ENCODE peak calls at places on chromosomes 16 and 17, in ten cellular contexts. E, U, N, P, O, D, I, B, S and V are unnamed samples.

GRCh38 chr17:7023576-7024401 is 939 bp downstream of the BCL6B start:
- DNase-seq in E (peak), U (peak), N (peak), P (peak), O (peak), D (peak), I (peak), B (peak), S (peak), V (peak)

GRCh38 chr16:49431591-49432290 is 58.1 kb downstream of the C16orf78 start:
- DNase-seq in E (no peak), U (no peak), N (peak), P (no peak), O (no peak), D (no peak), I (no peak), B (no peak), S (no peak), V (no peak)

GRCh38 chr16:68267612-68268405 is 3.5 kb downstream of the SLC7A6 start:
- DNase-seq in E (no peak), U (no peak), N (no peak), P (no peak), O (no peak), D (no peak), I (no peak), B (no peak), S (no peak), V (no peak)

GRCh38 chr17:55345132-55345531 is 76.5 kb downstream of the MMD start:
- DNase-seq in E (no peak), U (no peak), N (no peak), P (no peak), O (no peak), D (no peak), I (no peak), B (no peak), S (no peak), V (no peak)

GRCh38 chr17:77846531-77847085 is 111.9 kb upstream of the TNRC6C start:
- DNase-seq in E (no peak), U (no peak), N (no peak), P (no peak), O (no peak), D (no peak), I (peak), B (peak), S (peak), V (no peak)

GRCh38 chr17:67800495-67800928 is 24.8 kb upstream of the BPTF start:
- DNase-seq in E (peak), U (peak), N (peak), P (peak), O (peak), D (peak), I (peak), B (peak), S (peak), V (peak)

GRCh38 chr17:13503526-13503925 is 98.2 kb downstream of the HS3ST3A1 start:
- DNase-seq in E (no peak), U (no peak), N (no peak), P (no peak), O (no peak), D (no peak), I (no peak), B (no peak), S (no peak), V (no peak)

GRCh38 chr16:63689068-63689467 is 1432.8 kb downstream of the CDH11 start:
- DNase-seq in E (no peak), U (no peak), N (no peak), P (no peak), O (no peak), D (no peak), I (no peak), B (no peak), S (no peak), V (no peak)

GRCh38 chr17:48626470-48627241 is 498 bp upstream of the HOXB9 start:
- DNase-seq in E (peak), U (peak), N (no peak), P (peak), O (no peak), D (peak), I (peak), B (no peak), S (no peak), V (no peak)

GRCh38 chr16:89312194-89312593 is 94.7 kb downstream of the ZNF778 start:
- DNase-seq in E (peak), U (no peak), N (no peak), P (no peak), O (no peak), D (no peak), I (no peak), B (no peak), S (no peak), V (no peak)

GRCh38 chr17:20206068-20206467 is 196.9 kb downstream of the SPECC1 start:
- DNase-seq in E (no peak), U (peak), N (no peak), P (no peak), O (no peak), D (no peak), I (no peak), B (no peak), S (no peak), V (no peak)

GRCh38 chr17:11917415-11917814 is 79.9 kb downstream of the ZNF18 start:
- DNase-seq in E (no peak), U (no peak), N (no peak), P (no peak), O (no peak), D (no peak), I (no peak), B (no peak), S (no peak), V (no peak)

GRCh38 chr17:36949461-36949927 is 740 bp downstream of the AATF start:
- DNase-seq in E (no peak), U (no peak), N (no peak), P (no peak), O (no peak), D (peak), I (no peak), B (no peak), S (no peak), V (no peak)

GRCh38 chr16:82229800-82230619 is 60.0 kb upstream of the MPHOSPH6 start:
- DNase-seq in E (peak), U (peak), N (peak), P (peak), O (peak), D (peak), I (peak), B (peak), S (peak), V (peak)

DNA sequence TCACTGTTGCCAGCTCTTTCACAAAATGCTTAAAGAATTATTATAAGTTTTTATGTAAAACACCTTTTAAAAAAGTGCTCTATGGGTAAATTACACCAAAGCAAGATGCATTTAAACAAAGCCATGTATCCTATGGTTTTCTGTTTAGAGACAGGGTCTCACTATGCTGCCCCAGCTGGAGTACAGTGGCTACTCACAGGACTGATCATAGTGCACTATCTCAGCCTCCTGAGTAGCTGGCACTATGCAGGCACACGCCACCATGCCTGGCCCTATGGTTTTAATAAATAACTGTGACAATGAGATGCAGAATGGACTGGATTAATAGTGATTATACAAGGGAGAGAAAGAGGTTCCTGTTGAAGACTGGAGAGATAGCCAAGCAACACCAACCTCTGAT is 40.2 kb downstream of the SPOP start:
- DNase-seq in E (no peak), U (no peak), N (no peak), P (no peak), O (no peak), D (no peak), I (no peak), B (no peak), S (no peak), V (no peak)
- H3K27ac ChIP-seq in E (no peak), U (no peak), N (no peak), P (no peak), O (peak), D (no peak), I (no peak), B (no peak), S (no peak), V (no peak)

GRCh38 chr16:14491831-14492529 is 138.1 kb downstream of the PARN start:
- DNase-seq in E (no peak), U (no peak), N (no peak), P (no peak), O (no peak), D (no peak), I (no peak), B (no peak), S (no peak), V (no peak)

GRCh38 chr16:14490281-14490680 is 139.8 kb downstream of the PARN start:
- DNase-seq in E (no peak), U (no peak), N (no peak), P (no peak), O (no peak), D (no peak), I (no peak), B (peak), S (no peak), V (peak)

GRCh38 chr16:14487579-14487978 is 142.5 kb downstream of the PARN start:
- DNase-seq in E (peak), U (no peak), N (no peak), P (no peak), O (no peak), D (no peak), I (no peak), B (no peak), S (peak), V (no peak)

GRCh38 chr16:14486520-14487303 is 143.3 kb downstream of the PARN start:
- DNase-seq in E (peak), U (peak), N (peak), P (peak), O (peak), D (peak), I (no peak), B (peak), S (no peak), V (peak)

DNA sequence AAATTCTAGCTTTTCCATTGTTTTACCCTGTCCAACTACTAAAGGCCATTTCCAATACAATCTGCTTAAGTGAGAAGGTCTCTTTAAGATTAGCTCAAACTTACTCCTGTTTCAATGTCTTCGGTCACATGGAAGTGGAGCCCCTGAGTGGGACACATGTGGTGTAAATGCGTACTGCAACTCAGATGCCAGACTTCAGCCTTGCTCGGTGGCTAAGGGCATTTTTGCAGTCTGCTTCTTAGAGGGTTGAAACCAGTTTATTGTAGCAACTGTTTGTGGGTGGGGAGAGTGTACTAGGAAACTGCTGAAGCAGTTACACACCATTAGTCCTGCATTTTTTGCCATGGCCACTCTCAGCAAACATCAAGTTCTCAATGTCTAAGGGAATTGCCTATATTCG is 140.6 kb downstream of the PARN start:
- DNase-seq in E (no peak), U (peak), N (no peak), P (no peak), O (no peak), D (peak), I (no peak), B (no peak), S (peak), V (no peak)
- TF ChIP-seq CTCF in E (no peak), U (no peak), N (no peak), P (peak), O (no peak), D (peak), I (no peak), B (no peak), S (peak), V (no peak)

GRCh38 chr16:31879937-31880321 is 6.3 kb downstream of the ZNF267 start:
- DNase-seq in E (no peak), U (no peak), N (no peak), P (no peak), O (no peak), D (no peak), I (no peak), B (no peak), S (no peak), V (no peak)
- H3K27ac ChIP-seq in E (peak), U (no peak), N (no peak), P (no peak), O (peak), D (no peak), I (no peak), B (no peak), S (no peak), V (peak)

GRCh38 chr17:3893003-3893719 is at the start of gene CAMKK1:
- DNase-seq in E (peak), U (peak), N (peak), P (peak), O (peak), D (peak), I (peak), B (peak), S (peak), V (peak)
- TF ChIP-seq CTCF in E (no peak), U (no peak), N (no peak), P (peak), O (no peak), D (no peak), I (no peak), B (no peak), S (no peak), V (no peak)

GRCh38 chr17:4643676-4644075 is 2.2 kb upstream of the ALOX15 start:
- DNase-seq in E (peak), U (no peak), N (no peak), P (no peak), O (no peak), D (no peak), I (no peak), B (no peak), S (no peak), V (no peak)

GRCh38 chr17:4645642-4646041 is 4.2 kb upstream of the ALOX15 start:
- DNase-seq in E (no peak), U (no peak), N (no peak), P (no peak), O (no peak), D (no peak), I (no peak), B (no peak), S (no peak), V (peak)

GRCh38 chr17:4636474-4637100 is 4.9 kb downstream of the ALOX15 start:
- DNase-seq in E (no peak), U (no peak), N (peak), P (no peak), O (no peak), D (no peak), I (no peak), B (no peak), S (peak), V (no peak)

GRCh38 chr17:4641297-4642195 is at the start of gene ALOX15:
- DNase-seq in E (no peak), U (no peak), N (peak), P (no peak), O (no peak), D (no peak), I (no peak), B (no peak), S (no peak), V (no peak)

GRCh38 chr17:4642286-4642685 is 808 bp upstream of the ALOX15 start:
- DNase-seq in E (no peak), U (no peak), N (no peak), P (no peak), O (no peak), D (no peak), I (no peak), B (no peak), S (no peak), V (no peak)
- H3K27ac ChIP-seq in E (no peak), U (no peak), N (no peak), P (no peak), O (no peak), D (no peak), I (no peak), B (no peak), S (no peak), V (no peak)